ENCODE peak calls at places on chromosome 17, in ten cellular contexts. C, O, K, I, S, J, X, V, B and N are unnamed samples.

GRCh38 chr17:61309857-61310256 is 89.8 kb upstream of the TBX2 start:
- DNase-seq in C (no peak), O (no peak), K (no peak), I (no peak), S (no peak), J (no peak), X (no peak), V (no peak), B (no peak), N (peak; percentile 44)

GRCh38 chr17:21239680-21240374 is 13.4 kb downstream of the NATD1 start:
- DNase-seq in C (no peak), O (no peak), K (no peak), I (no peak), S (no peak), J (no peak), X (no peak), V (no peak), B (no peak), N (peak; percentile 41)

GRCh38 chr17:32763855-32764439 is 113.0 kb downstream of the MYO1D start:
- DNase-seq in C (no peak), O (no peak), K (no peak), I (no peak), S (no peak), J (no peak), X (no peak), V (no peak), B (no peak), N (no peak)

GRCh38 chr17:82657926-82658325 is 9.7 kb upstream of the WDR45B start:
- DNase-seq in C (no peak), O (no peak), K (no peak), I (no peak), S (no peak), J (no peak), X (no peak), V (no peak), B (no peak), N (no peak)

GRCh38 chr17:71917715-71918114 is 203.1 kb upstream of the SOX9 start:
- DNase-seq in C (no peak), O (no peak), K (no peak), I (no peak), S (no peak), J (no peak), X (no peak), V (no peak), B (no peak), N (no peak)

GRCh38 chr17:36947922-36948716 is 635 bp upstream of the AATF start:
- DNase-seq in C (no peak), O (no peak), K (no peak), I (no peak), S (no peak), J (no peak), X (no peak), V (no peak), B (no peak), N (no peak)

GRCh38 chr17:74823176-74823495 is 36.5 kb downstream of the GRIN2C start:
- DNase-seq in C (no peak), O (no peak), K (no peak), I (no peak), S (no peak), J (no peak), X (no peak), V (no peak), B (no peak), N (no peak)

GRCh38 chr17:81514485-81514734 is 1.8 kb upstream of the ACTG1 start:
- DNase-seq in C (no peak), O (no peak), K (no peak), I (no peak), S (no peak), J (no peak), X (no peak), V (no peak), B (no peak), N (no peak)

GRCh38 chr17:7997186-7997585 is 5.2 kb upstream of the GUCY2D start:
- DNase-seq in C (peak; percentile 29), O (no peak), K (no peak), I (no peak), S (no peak), J (peak; percentile 39), X (peak; percentile 33), V (no peak), B (no peak), N (no peak)

GRCh38 chr17:21313320-21313719 is 28.8 kb downstream of the MAP2K3 start:
- DNase-seq in C (no peak), O (peak; percentile 66), K (no peak), I (no peak), S (no peak), J (no peak), X (no peak), V (no peak), B (no peak), N (no peak)

GRCh38 chr17:76996741-76997694 is 128.8 kb downstream of the MGAT5B start:
- DNase-seq in C (no peak), O (no peak), K (no peak), I (no peak), S (no peak), J (no peak), X (no peak), V (no peak), B (no peak), N (no peak)

GRCh38 chr17:73308017-73308823 is 3.6 kb downstream of the CDC42EP4 start:
- DNase-seq in C (no peak), O (peak; percentile 94), K (peak; percentile 80), I (peak; percentile 92), S (peak; percentile 95), J (peak; percentile 86), X (peak; percentile 80), V (peak; percentile 92), B (peak; percentile 65), N (peak; percentile 84)

GRCh38 chr17:57271821-57272220 is 15.5 kb downstream of the MSI2 start:
- DNase-seq in C (no peak), O (no peak), K (no peak), I (no peak), S (no peak), J (no peak), X (no peak), V (no peak), B (no peak), N (no peak)

GRCh38 chr17:67265620-67266019 is 20.6 kb upstream of the HELZ start:
- DNase-seq in C (no peak), O (no peak), K (no peak), I (no peak), S (no peak), J (no peak), X (no peak), V (no peak), B (no peak), N (no peak)

GRCh38 chr17:76182016-76182764 is 41.1 kb upstream of the FOXJ1 start:
- DNase-seq in C (peak; percentile 96), O (peak; percentile 83), K (peak; percentile 93), I (peak; percentile 79), S (peak; percentile 92), J (peak; percentile 84), X (peak; percentile 86), V (peak; percentile 85), B (peak; percentile 99), N (peak; percentile 86)

GRCh38 chr17:4048218-4048617 is 84.0 kb upstream of the ATP2A3 start:
- DNase-seq in C (no peak), O (no peak), K (no peak), I (no peak), S (no peak), J (no peak), X (no peak), V (no peak), B (no peak), N (no peak)

GRCh38 chr17:63497708-63498483 is 21.0 kb downstream of the ACE start:
- DNase-seq in C (no peak), O (no peak), K (no peak), I (no peak), S (no peak), J (no peak), X (no peak), V (no peak), B (no peak), N (no peak)
- TF ChIP-seq CTCF in C (no peak), O (no peak), K (no peak), I (no peak), S (no peak), J (peak; percentile 19), X (peak; percentile 17), V (no peak), B (no peak), N (no peak)

DNA sequence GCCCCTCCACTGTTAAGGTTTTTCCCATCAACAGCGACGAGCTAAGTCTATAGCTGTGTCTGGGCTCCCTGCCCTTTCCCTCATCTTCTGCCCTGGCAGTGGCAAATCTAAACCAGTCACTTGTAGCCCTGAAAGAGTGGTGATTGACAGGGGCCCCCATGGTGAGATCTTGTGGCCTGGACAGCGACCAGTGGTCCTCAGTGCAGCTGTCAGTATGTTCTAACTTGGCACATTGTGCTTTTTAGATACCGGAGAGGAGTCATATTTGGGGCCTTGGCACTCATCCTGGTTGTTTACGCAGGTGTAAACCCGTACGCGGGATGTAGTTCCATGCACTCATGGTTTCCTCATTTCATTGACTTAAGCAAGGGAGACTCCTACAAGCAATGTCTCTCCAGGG is 57.5 kb upstream of the ARHGAP44 start:
- DNase-seq in C (no peak), O (no peak), K (no peak), I (no peak), S (no peak), J (peak; percentile 80), X (peak; percentile 71), V (no peak), B (no peak), N (no peak)
- H3K27ac ChIP-seq in C (no peak overlapping the region), O (peak overlapping the region; percentile 90), K (peak overlapping the region; percentile 86), I (no peak overlapping the region), S (peak overlapping the region; percentile 94), J (peak overlapping the region; percentile 69), X (peak overlapping the region; percentile 90), V (no peak overlapping the region), B (no peak overlapping the region), N (no peak overlapping the region)

DNA sequence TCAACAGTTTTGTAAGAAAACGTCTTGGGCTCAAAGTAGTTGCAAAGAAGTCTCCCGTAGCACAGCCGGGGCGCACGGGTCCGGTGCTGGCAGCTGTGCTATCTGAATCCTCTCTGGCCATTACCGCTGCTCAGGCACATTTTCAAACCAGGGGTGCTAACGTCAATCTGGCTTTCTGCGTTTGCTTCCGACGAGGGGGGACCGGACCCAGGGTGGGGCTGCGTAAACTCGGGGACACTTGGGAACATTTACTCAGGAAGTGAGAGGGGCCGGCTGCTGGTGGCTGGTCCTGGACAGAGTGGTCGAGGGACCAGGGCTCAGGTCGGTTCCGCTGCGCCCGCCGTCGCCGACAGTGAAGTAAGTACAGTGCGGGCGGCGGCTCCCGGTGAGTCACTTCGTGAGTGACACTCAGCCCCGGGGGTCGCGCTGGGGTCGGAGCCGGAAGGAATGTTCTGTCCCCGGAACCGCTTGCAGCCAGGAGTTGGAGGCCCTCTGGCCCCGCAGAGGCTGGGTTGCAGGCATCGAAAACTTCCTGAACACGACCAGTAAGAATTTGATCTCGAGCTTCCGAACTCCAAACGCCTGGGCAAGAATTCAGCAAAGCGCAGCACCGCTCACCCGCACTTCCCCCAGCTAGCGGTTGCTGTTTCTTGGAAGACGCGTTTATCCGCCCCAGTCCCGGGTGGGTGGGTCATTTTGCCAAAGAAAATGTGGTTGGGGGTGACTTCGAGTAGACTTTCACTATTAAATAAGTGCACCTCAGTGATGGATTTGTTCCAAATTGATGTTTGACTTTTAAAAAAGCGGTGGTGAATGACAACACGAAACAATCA is 1.4 kb upstream of the HS3ST3B1 start:
- DNase-seq in C (peak; percentile 51), O (no peak), K (no peak), I (peak; percentile 54), S (peak; percentile 36), J (no peak), X (no peak), V (peak; percentile 33), B (no peak), N (no peak)
- TF ChIP-seq CTCF in C (no peak), O (no peak), K (no peak), I (no peak), S (no peak), J (no peak), X (no peak), V (no peak), B (no peak), N (no peak)

GRCh38 chr17:1773755-1774181 is 11.9 kb downstream of the SERPINF1 start:
- DNase-seq in C (no peak), O (no peak), K (no peak), I (peak; percentile 64), S (no peak), J (no peak), X (no peak), V (peak; percentile 65), B (peak; percentile 50), N (no peak)
- H3K27ac ChIP-seq in C (no peak overlapping the region), O (peak overlapping the region; percentile 71), K (no peak overlapping the region), I (peak overlapping the region; percentile 28), S (no peak overlapping the region), J (peak overlapping the region; percentile 21), X (peak overlapping the region; percentile 58), V (peak overlapping the region; percentile 68), B (peak overlapping the region; percentile 48), N (peak overlapping the region; percentile 99)